ENCODE peak calls at places on chromosomes 13 and 19, in seven cellular contexts. One of them, this sample, is unnamed.

GRCh38 chr13:101149735-101150380 is 266.4 kb downstream of the NALCN start:
- DNase-seq in mammary epithelial cell: peak; percentile 6
- DNase-seq in esophagus squamous epithelium: no peak
- DNase-seq in neuronal stem cell: peak; percentile 11
- DNase-seq in neural progenitor cell: peak; percentile 62
- DNase-seq in Caco-2: no peak
- DNase-seq in PC-9: no peak
- DNase-seq in this sample: peak; percentile 79

GRCh38 chr13:28137556-28137955 is 789 bp upstream of the PAN3 start:
- DNase-seq in neuronal stem cell: no peak
- DNase-seq in Caco-2: no peak
- DNase-seq in neural progenitor cell: peak; percentile 26
- DNase-seq in PC-9: no peak
- DNase-seq in mammary epithelial cell: no peak
- DNase-seq in esophagus squamous epithelium: no peak
- DNase-seq in this sample: peak; percentile 43

GRCh38 chr13:24274452-24274971 is 34.9 kb upstream of the C1QTNF9 start:
- DNase-seq in neuronal stem cell: no peak
- DNase-seq in mammary epithelial cell: peak; percentile 6
- DNase-seq in neural progenitor cell: no peak
- DNase-seq in Caco-2: no peak
- DNase-seq in esophagus squamous epithelium: no peak
- DNase-seq in PC-9: no peak
- DNase-seq in this sample: no peak

GRCh38 chr19:15252398-15253018 is 20.3 kb upstream of the EPHX3 start:
- DNase-seq in mammary epithelial cell: no peak
- DNase-seq in esophagus squamous epithelium: no peak
- DNase-seq in PC-9: no peak
- DNase-seq in neural progenitor cell: peak; percentile 55
- DNase-seq in neuronal stem cell: no peak
- DNase-seq in Caco-2: no peak
- DNase-seq in this sample: peak; percentile 34

GRCh38 chr13:42478531-42479156 is 95.3 kb upstream of the TNFSF11 start:
- DNase-seq in Caco-2: no peak
- DNase-seq in neural progenitor cell: peak; percentile 27
- DNase-seq in mammary epithelial cell: peak; percentile 24
- DNase-seq in neuronal stem cell: peak; percentile 2
- DNase-seq in PC-9: no peak
- DNase-seq in esophagus squamous epithelium: no peak
- DNase-seq in this sample: peak; percentile 27

GRCh38 chr13:112820318-112820717 is 130.5 kb downstream of the ATP11A start:
- DNase-seq in neuronal stem cell: no peak
- DNase-seq in esophagus squamous epithelium: no peak
- DNase-seq in mammary epithelial cell: no peak
- DNase-seq in neural progenitor cell: no peak
- DNase-seq in Caco-2: no peak
- DNase-seq in PC-9: no peak
- DNase-seq in this sample: no peak

GRCh38 chr19:6126335-6126974 is 9.0 kb upstream of the ACSBG2 start:
- DNase-seq in neuronal stem cell: no peak
- DNase-seq in esophagus squamous epithelium: no peak
- DNase-seq in mammary epithelial cell: peak; percentile 71
- DNase-seq in PC-9: peak; percentile 13
- DNase-seq in neural progenitor cell: peak; percentile 55
- DNase-seq in Caco-2: peak; percentile 66
- DNase-seq in this sample: peak; percentile 41

GRCh38 chr19:763181-763580 is 12.3 kb downstream of the MISP start:
- DNase-seq in neuronal stem cell: no peak
- DNase-seq in neural progenitor cell: no peak
- DNase-seq in esophagus squamous epithelium: no peak
- DNase-seq in Caco-2: no peak
- DNase-seq in mammary epithelial cell: no peak
- DNase-seq in PC-9: no peak
- DNase-seq in this sample: no peak

GRCh38 chr13:27573265-27573664 is 47.1 kb downstream of the LNX2 start:
- DNase-seq in neuronal stem cell: no peak
- DNase-seq in neural progenitor cell: no peak
- DNase-seq in mammary epithelial cell: peak; percentile 76
- DNase-seq in esophagus squamous epithelium: no peak
- DNase-seq in Caco-2: no peak
- DNase-seq in PC-9: peak; percentile 21
- DNase-seq in this sample: no peak

GRCh38 chr19:29819300-29819699 is 7.5 kb downstream of the CCNE1 start:
- DNase-seq in mammary epithelial cell: no peak
- DNase-seq in PC-9: no peak
- DNase-seq in neural progenitor cell: no peak
- DNase-seq in Caco-2: no peak
- DNase-seq in neuronal stem cell: no peak
- DNase-seq in esophagus squamous epithelium: no peak
- DNase-seq in this sample: no peak

GRCh38 chr13:28609936-28610335 is 49.0 kb upstream of the POMP start:
- DNase-seq in esophagus squamous epithelium: no peak
- DNase-seq in neural progenitor cell: no peak
- DNase-seq in mammary epithelial cell: peak; percentile 26
- DNase-seq in neuronal stem cell: no peak
- DNase-seq in PC-9: no peak
- DNase-seq in Caco-2: no peak
- DNase-seq in this sample: peak; percentile 42

GRCh38 chr19:49114630-49115363 is 627 bp downstream of the LIN7B start:
- DNase-seq in Caco-2: peak; percentile 65
- DNase-seq in neural progenitor cell: peak; percentile 93
- DNase-seq in mammary epithelial cell: peak; percentile 20
- DNase-seq in esophagus squamous epithelium: no peak
- DNase-seq in neuronal stem cell: peak; percentile 77
- DNase-seq in PC-9: peak; percentile 42
- DNase-seq in this sample: peak; percentile 76

GRCh38 chr19:32651729-32652140 is 23.2 kb downstream of the ANKRD27 start:
- DNase-seq in neuronal stem cell: peak; percentile 37
- DNase-seq in neural progenitor cell: peak; percentile 81
- DNase-seq in PC-9: no peak
- DNase-seq in esophagus squamous epithelium: no peak
- DNase-seq in Caco-2: no peak
- DNase-seq in mammary epithelial cell: no peak
- DNase-seq in this sample: peak; percentile 6

GRCh38 chr19:6734096-6734696 is 3.2 kb downstream of the GPR108 start:
- DNase-seq in neuronal stem cell: no peak
- DNase-seq in mammary epithelial cell: no peak
- DNase-seq in neural progenitor cell: no peak
- DNase-seq in PC-9: no peak
- DNase-seq in esophagus squamous epithelium: no peak
- DNase-seq in Caco-2: no peak
- DNase-seq in this sample: no peak

GRCh38 chr13:74287672-74288169 is 153.5 kb upstream of the KLF12 start:
- DNase-seq in neural progenitor cell: peak; percentile 94
- DNase-seq in Caco-2: peak; percentile 74
- DNase-seq in mammary epithelial cell: peak; percentile 30
- DNase-seq in esophagus squamous epithelium: peak; percentile 34
- DNase-seq in PC-9: peak; percentile 14
- DNase-seq in neuronal stem cell: peak; percentile 69
- DNase-seq in this sample: peak; percentile 54

GRCh38 chr13:113604186-113604585 is 19.6 kb downstream of the TFDP1 start:
- DNase-seq in neural progenitor cell: no peak
- DNase-seq in neuronal stem cell: no peak
- DNase-seq in Caco-2: no peak
- DNase-seq in esophagus squamous epithelium: no peak
- DNase-seq in mammary epithelial cell: no peak
- DNase-seq in PC-9: no peak
- DNase-seq in this sample: no peak

GRCh38 chr13:74132152-74132767 is 1.9 kb downstream of the KLF12 start:
- DNase-seq in neural progenitor cell: peak; percentile 3
- DNase-seq in esophagus squamous epithelium: no peak
- DNase-seq in mammary epithelial cell: peak; percentile 11
- DNase-seq in Caco-2: no peak
- DNase-seq in neuronal stem cell: no peak
- DNase-seq in PC-9: no peak
- DNase-seq in this sample: peak; percentile 51

GRCh38 chr19:17202713-17203112 is 12.4 kb upstream of the USE1 start:
- DNase-seq in esophagus squamous epithelium: no peak
- DNase-seq in PC-9: no peak
- DNase-seq in Caco-2: no peak
- DNase-seq in mammary epithelial cell: no peak
- DNase-seq in neuronal stem cell: no peak
- DNase-seq in neural progenitor cell: no peak
- DNase-seq in this sample: no peak

GRCh38 chr13:103195762-103196161 is 129.5 kb upstream of the SLC10A2 start:
- DNase-seq in neuronal stem cell: no peak
- DNase-seq in neural progenitor cell: no peak
- DNase-seq in mammary epithelial cell: peak; percentile 11
- DNase-seq in PC-9: no peak
- DNase-seq in Caco-2: no peak
- DNase-seq in esophagus squamous epithelium: no peak
- DNase-seq in this sample: no peak

GRCh38 chr19:4654437-4655361 is 15.4 kb downstream of the TNFAIP8L1 start:
- DNase-seq in esophagus squamous epithelium: no peak
- DNase-seq in mammary epithelial cell: no peak
- DNase-seq in PC-9: no peak
- DNase-seq in neuronal stem cell: no peak
- DNase-seq in neural progenitor cell: no peak
- DNase-seq in Caco-2: no peak
- DNase-seq in this sample: no peak

GRCh38 chr19:4657262-4657661 is 12.9 kb downstream of the MYDGF start:
- DNase-seq in Caco-2: no peak
- DNase-seq in esophagus squamous epithelium: no peak
- DNase-seq in neuronal stem cell: no peak
- DNase-seq in mammary epithelial cell: no peak
- DNase-seq in neural progenitor cell: no peak
- DNase-seq in PC-9: no peak
- DNase-seq in this sample: no peak

GRCh38 chr19:4660181-4660791 is 9.9 kb downstream of the MYDGF start:
- DNase-seq in PC-9: peak; percentile 33
- DNase-seq in neural progenitor cell: peak; percentile 58
- DNase-seq in Caco-2: peak; percentile 64
- DNase-seq in neuronal stem cell: no peak
- DNase-seq in esophagus squamous epithelium: no peak
- DNase-seq in mammary epithelial cell: no peak
- DNase-seq in this sample: no peak

GRCh38 chr19:4656102-4656501 is 14.0 kb downstream of the MYDGF start:
- DNase-seq in Caco-2: no peak
- DNase-seq in neuronal stem cell: no peak
- DNase-seq in mammary epithelial cell: no peak
- DNase-seq in esophagus squamous epithelium: no peak
- DNase-seq in neural progenitor cell: no peak
- DNase-seq in PC-9: no peak
- DNase-seq in this sample: no peak

DNA sequence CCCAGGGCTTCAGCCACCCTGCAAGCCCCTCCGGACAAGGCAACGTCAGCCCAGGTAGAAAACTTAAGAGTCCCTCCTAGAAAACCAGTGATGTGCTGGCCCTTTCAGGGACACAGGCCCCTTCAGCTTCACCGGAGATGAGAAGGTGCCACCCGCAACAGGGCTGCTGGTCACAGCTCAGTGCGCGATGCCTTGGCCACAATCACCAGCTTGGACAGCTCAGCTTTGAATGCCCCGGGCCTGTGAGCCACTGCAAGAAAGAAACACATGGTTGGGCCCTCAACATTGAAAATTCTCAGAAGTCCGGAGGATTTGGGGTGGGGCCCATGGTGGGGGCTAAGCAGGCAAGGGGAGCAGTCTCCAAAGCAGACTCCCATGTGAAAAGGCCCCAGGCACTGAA is 12.3 kb downstream of the MYDGF start:
- DNase-seq in mammary epithelial cell: no peak
- DNase-seq in PC-9: no peak
- DNase-seq in esophagus squamous epithelium: no peak
- DNase-seq in neural progenitor cell: no peak
- DNase-seq in neuronal stem cell: no peak
- DNase-seq in Caco-2: no peak
- DNase-seq in this sample: no peak
- H3K36me3 ChIP-seq in mammary epithelial cell: peaks cover 10% of the 10 kb centered on the region
- H3K36me3 ChIP-seq in PC-9: no peaks in the 10 kb centered on the region
- H3K36me3 ChIP-seq in esophagus squamous epithelium: peaks cover 91% of the 10 kb centered on the region
- H3K36me3 ChIP-seq in neural progenitor cell: no peaks in the 10 kb centered on the region
- H3K36me3 ChIP-seq in neuronal stem cell: peaks cover 88% of the 10 kb centered on the region
- H3K36me3 ChIP-seq in Caco-2: peaks cover 1% of the 10 kb centered on the region
- H3K36me3 ChIP-seq in this sample: peaks cover 57% of the 10 kb centered on the region

GRCh38 chr13:30638301-30638700 is 20.6 kb downstream of the USPL1 start:
- DNase-seq in PC-9: no peak
- DNase-seq in neuronal stem cell: no peak
- DNase-seq in mammary epithelial cell: no peak
- DNase-seq in esophagus squamous epithelium: no peak
- DNase-seq in neural progenitor cell: no peak
- DNase-seq in Caco-2: no peak
- DNase-seq in this sample: no peak
- H3K36me3 ChIP-seq in PC-9: peaks cover 13% of the 10 kb centered on the region
- H3K36me3 ChIP-seq in neuronal stem cell: peaks cover 87% of the 10 kb centered on the region
- H3K36me3 ChIP-seq in mammary epithelial cell: peaks cover 12% of the 10 kb centered on the region
- H3K36me3 ChIP-seq in esophagus squamous epithelium: peaks cover 67% of the 10 kb centered on the region
- H3K36me3 ChIP-seq in neural progenitor cell: peaks cover 14% of the 10 kb centered on the region
- H3K36me3 ChIP-seq in Caco-2: peaks cover 2% of the 10 kb centered on the region
- H3K36me3 ChIP-seq in this sample: peaks cover 34% of the 10 kb centered on the region

GRCh38 chr19:54127688-54128440 is 9.7 kb upstream of the CNOT3 start:
- DNase-seq in Caco-2: no peak
- DNase-seq in neuronal stem cell: no peak
- DNase-seq in esophagus squamous epithelium: no peak
- DNase-seq in mammary epithelial cell: no peak
- DNase-seq in PC-9: no peak
- DNase-seq in neural progenitor cell: no peak
- DNase-seq in this sample: no peak

GRCh38 chr19:54125713-54126112 is 10.2 kb downstream of the PRPF31 start:
- DNase-seq in mammary epithelial cell: no peak
- DNase-seq in neural progenitor cell: no peak
- DNase-seq in Caco-2: no peak
- DNase-seq in neuronal stem cell: no peak
- DNase-seq in PC-9: no peak
- DNase-seq in esophagus squamous epithelium: no peak
- DNase-seq in this sample: no peak

GRCh38 chr19:54128796-54129616 is 8.6 kb upstream of the CNOT3 start:
- DNase-seq in neuronal stem cell: no peak
- DNase-seq in esophagus squamous epithelium: no peak
- DNase-seq in Caco-2: no peak
- DNase-seq in neural progenitor cell: no peak
- DNase-seq in mammary epithelial cell: no peak
- DNase-seq in PC-9: no peak
- DNase-seq in this sample: no peak

GRCh38 chr19:54129617-54129996 is 8.0 kb upstream of the CNOT3 start:
- DNase-seq in esophagus squamous epithelium: no peak
- DNase-seq in PC-9: no peak
- DNase-seq in Caco-2: no peak
- DNase-seq in mammary epithelial cell: no peak
- DNase-seq in neuronal stem cell: no peak
- DNase-seq in neural progenitor cell: no peak
- DNase-seq in this sample: no peak

GRCh38 chr19:54128441-54128725 is 9.2 kb upstream of the CNOT3 start:
- DNase-seq in Caco-2: no peak
- DNase-seq in mammary epithelial cell: no peak
- DNase-seq in neural progenitor cell: no peak
- DNase-seq in neuronal stem cell: no peak
- DNase-seq in PC-9: no peak
- DNase-seq in esophagus squamous epithelium: no peak
- DNase-seq in this sample: no peak
- H3K36me3 ChIP-seq in Caco-2: peaks cover 3% of the 10 kb centered on the region
- H3K36me3 ChIP-seq in mammary epithelial cell: peaks cover 14% of the 10 kb centered on the region
- H3K36me3 ChIP-seq in neural progenitor cell: no peaks in the 10 kb centered on the region
- H3K36me3 ChIP-seq in neuronal stem cell: peaks cover 79% of the 10 kb centered on the region
- H3K36me3 ChIP-seq in PC-9: peaks cover 5% of the 10 kb centered on the region
- H3K36me3 ChIP-seq in esophagus squamous epithelium: peaks cover 98% of the 10 kb centered on the region
- H3K36me3 ChIP-seq in this sample: peaks cover 71% of the 10 kb centered on the region

DNA sequence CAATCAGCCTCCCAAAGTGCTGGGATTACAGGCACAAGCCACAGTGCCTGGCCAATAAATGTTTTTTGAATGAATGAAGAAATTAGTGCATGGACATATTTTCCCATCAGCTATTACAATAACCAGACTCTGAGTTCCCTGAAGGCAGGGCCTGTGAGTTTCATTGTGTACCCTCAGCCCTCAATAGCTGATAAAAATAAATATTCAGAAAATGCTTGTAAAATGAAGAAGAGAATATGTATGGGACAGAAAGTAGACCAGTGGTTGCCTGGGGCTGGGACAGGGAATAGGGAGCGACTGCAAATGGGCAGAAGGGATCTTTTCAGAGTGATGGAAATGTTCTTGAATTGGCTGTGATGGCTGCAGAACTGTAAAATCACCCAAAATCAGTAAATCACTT is 28.8 kb downstream of the NUMBL start:
- DNase-seq in neural progenitor cell: no peak
- DNase-seq in neuronal stem cell: no peak
- DNase-seq in Caco-2: no peak
- DNase-seq in esophagus squamous epithelium: no peak
- DNase-seq in mammary epithelial cell: no peak
- DNase-seq in PC-9: no peak
- DNase-seq in this sample: no peak
- H3K36me3 ChIP-seq in neural progenitor cell: no peaks in the 10 kb centered on the region
- H3K36me3 ChIP-seq in neuronal stem cell: no peaks in the 10 kb centered on the region
- H3K36me3 ChIP-seq in Caco-2: no peaks in the 10 kb centered on the region
- H3K36me3 ChIP-seq in esophagus squamous epithelium: no peaks in the 10 kb centered on the region
- H3K36me3 ChIP-seq in mammary epithelial cell: no peaks in the 10 kb centered on the region
- H3K36me3 ChIP-seq in PC-9: no peaks in the 10 kb centered on the region
- H3K36me3 ChIP-seq in this sample: peaks cover under 1% of the 10 kb centered on the region

This sample was measured in adipocyte.